ENCODE peak calls at places on chromosomes 5 and 9, in five cellular contexts. One of them, this sample, is unnamed.

GRCh38 chr5:68248896-68249295 is 33.3 kb downstream of the PIK3R1 start:
- DNase-seq in HepG2: no peak
- DNase-seq in uterus: no peak
- DNase-seq in body of pancreas: no peak
- DNase-seq in A549: no peak
- DNase-seq in this sample: no peak

GRCh38 chr9:727767-728166 is 113.7 kb upstream of the DMRT1 start:
- DNase-seq in HepG2: no peak
- DNase-seq in uterus: no peak
- DNase-seq in A549: no peak
- DNase-seq in body of pancreas: no peak
- DNase-seq in this sample: no peak

GRCh38 chr9:10062629-10063395 is 550.0 kb downstream of the PTPRD start:
- DNase-seq in body of pancreas: no peak
- DNase-seq in HepG2: no peak
- DNase-seq in uterus: no peak
- DNase-seq in A549: no peak
- DNase-seq in this sample: no peak

GRCh38 chr5:131679911-131680310 is 44.9 kb upstream of the RAPGEF6 start:
- DNase-seq in uterus: no peak
- DNase-seq in HepG2: no peak
- DNase-seq in A549: no peak
- DNase-seq in body of pancreas: no peak
- DNase-seq in this sample: no peak

GRCh38 chr9:97811534-97812246 is 41.3 kb upstream of the FOXE1 start:
- DNase-seq in HepG2: no peak
- DNase-seq in body of pancreas: no peak
- DNase-seq in A549: no peak
- DNase-seq in uterus: no peak
- DNase-seq in this sample: no peak

GRCh38 chr5:143148461-143149170 is 254.9 kb downstream of the NR3C1 start:
- DNase-seq in uterus: no peak
- DNase-seq in HepG2: no peak
- DNase-seq in body of pancreas: no peak
- DNase-seq in A549: no peak
- DNase-seq in this sample: no peak

GRCh38 chr9:21605489-21605931 is 123.4 kb upstream of the IFNE start:
- DNase-seq in uterus: no peak
- DNase-seq in body of pancreas: no peak
- DNase-seq in HepG2: no peak
- DNase-seq in A549: peak; percentile 38
- DNase-seq in this sample: no peak

GRCh38 chr5:127072861-127073846 is at the start of gene C5orf63:
- DNase-seq in uterus: peak; percentile 40
- DNase-seq in HepG2: peak; percentile 61
- DNase-seq in body of pancreas: peak; percentile 70
- DNase-seq in A549: peak; percentile 61
- DNase-seq in this sample: peak; percentile 65

GRCh38 chr9:105359899-105360298 is 87.9 kb upstream of the FSD1L start:
- DNase-seq in A549: no peak
- DNase-seq in body of pancreas: no peak
- DNase-seq in uterus: no peak
- DNase-seq in HepG2: no peak
- DNase-seq in this sample: no peak

GRCh38 chr9:16243798-16244197 is 626.7 kb downstream of the BNC2 start:
- DNase-seq in uterus: no peak
- DNase-seq in HepG2: no peak
- DNase-seq in body of pancreas: no peak
- DNase-seq in A549: no peak
- DNase-seq in this sample: no peak

DNA sequence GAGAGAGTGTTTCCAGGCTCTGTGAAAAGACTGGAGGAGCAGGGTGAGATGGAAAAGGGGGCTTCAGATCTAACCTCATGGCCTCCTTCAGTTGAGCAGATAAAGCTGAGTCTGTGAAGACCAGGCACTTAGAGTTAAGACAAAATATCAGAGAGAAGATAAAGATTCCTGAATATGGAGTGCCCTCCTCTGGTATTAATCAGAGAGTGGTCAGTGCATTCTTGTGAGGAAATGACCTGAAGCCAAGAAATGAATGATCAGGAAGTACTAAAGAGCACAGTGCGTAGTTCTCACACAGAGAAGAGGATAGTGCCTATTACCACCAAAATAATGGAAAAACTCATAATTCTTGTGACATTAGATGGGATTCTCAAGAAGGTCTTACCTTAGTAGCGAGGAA is 1417.0 kb upstream of the ACO1 start:
- DNase-seq in uterus: no peak
- DNase-seq in A549: no peak
- DNase-seq in body of pancreas: no peak
- DNase-seq in HepG2: no peak
- DNase-seq in this sample: no peak
- TF ChIP-seq CTCF in uterus: no peak
- TF ChIP-seq CTCF in A549: no peak
- TF ChIP-seq CTCF in body of pancreas: no peak
- TF ChIP-seq CTCF in HepG2: peak; percentile 21
- TF ChIP-seq CTCF in this sample: no peak

DNA sequence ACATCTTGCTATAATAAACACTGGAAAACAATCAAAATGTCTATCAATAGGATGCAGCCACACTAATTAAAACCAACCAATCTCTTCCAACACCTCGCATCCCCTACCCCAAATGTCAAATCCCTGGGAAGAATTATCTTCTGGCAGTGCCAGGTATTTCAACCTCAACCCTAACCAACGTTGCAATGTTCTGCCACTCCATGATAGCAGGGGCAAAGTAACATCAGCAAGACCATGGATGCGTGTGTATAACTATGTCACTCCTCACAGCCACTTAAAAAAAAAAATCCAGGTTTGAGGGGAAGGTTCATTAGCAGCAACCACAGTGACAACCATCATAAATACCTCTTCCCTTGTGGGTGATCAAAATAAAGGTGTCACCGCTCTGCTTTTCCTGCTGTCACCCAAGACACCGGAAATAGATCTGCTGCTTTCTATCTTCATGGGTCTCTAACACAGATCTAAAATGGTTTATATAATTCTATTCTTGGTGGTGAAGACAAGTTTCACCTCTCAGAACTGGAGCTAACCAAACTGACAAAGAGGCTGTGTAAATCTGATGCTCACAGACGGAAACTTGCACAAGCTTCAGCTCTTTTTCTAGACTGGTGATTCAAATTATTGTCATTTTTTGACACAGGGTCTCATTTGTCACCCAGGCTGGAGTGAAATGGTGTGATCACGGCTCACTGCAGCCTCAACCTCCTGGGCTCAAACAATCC is 9.9 kb downstream of the HSPA9 start:
- DNase-seq in body of pancreas: no peak
- DNase-seq in HepG2: no peak
- DNase-seq in A549: no peak
- DNase-seq in uterus: no peak
- DNase-seq in this sample: no peak
- TF ChIP-seq POLR2A in body of pancreas: no peak
- TF ChIP-seq POLR2A in HepG2: peak; percentile 12
- TF ChIP-seq POLR2A in A549: no peak
- TF ChIP-seq POLR2A in uterus: no peak
- TF ChIP-seq POLR2A in this sample: no peak

GRCh38 chr9:123091459-123091858 is 58.0 kb downstream of the GPR21 start:
- DNase-seq in uterus: no peak
- DNase-seq in body of pancreas: no peak
- DNase-seq in A549: no peak
- DNase-seq in HepG2: no peak
- DNase-seq in this sample: no peak

GRCh38 chr9:123089790-123090189 is 56.3 kb downstream of the GPR21 start:
- DNase-seq in A549: no peak
- DNase-seq in uterus: no peak
- DNase-seq in body of pancreas: no peak
- DNase-seq in HepG2: no peak
- DNase-seq in this sample: no peak

GRCh38 chr9:123090198-123090896 is 56.9 kb downstream of the GPR21 start:
- DNase-seq in A549: no peak
- DNase-seq in HepG2: no peak
- DNase-seq in body of pancreas: no peak
- DNase-seq in uterus: no peak
- DNase-seq in this sample: no peak

GRCh38 chr9:123090956-123091355 is 57.5 kb downstream of the GPR21 start:
- DNase-seq in body of pancreas: no peak
- DNase-seq in HepG2: no peak
- DNase-seq in A549: no peak
- DNase-seq in uterus: no peak
- DNase-seq in this sample: no peak

GRCh38 chr9:123093141-123093540 is 59.7 kb downstream of the GPR21 start:
- DNase-seq in uterus: no peak
- DNase-seq in HepG2: no peak
- DNase-seq in A549: no peak
- DNase-seq in body of pancreas: no peak
- DNase-seq in this sample: no peak
- H3K27ac ChIP-seq in uterus: no peak overlapping the region
- H3K27ac ChIP-seq in HepG2: no peak overlapping the region
- H3K27ac ChIP-seq in A549: no peak overlapping the region
- H3K27ac ChIP-seq in body of pancreas: no peak overlapping the region
- H3K27ac ChIP-seq in this sample: no peak overlapping the region

GRCh38 chr9:137185921-137186320 is 2.4 kb downstream of the ANAPC2 start:
- DNase-seq in body of pancreas: no peak
- DNase-seq in uterus: no peak
- DNase-seq in HepG2: no peak
- DNase-seq in A549: no peak
- DNase-seq in this sample: no peak
- TF ChIP-seq CTCF in body of pancreas: no peak
- TF ChIP-seq CTCF in uterus: no peak
- TF ChIP-seq CTCF in HepG2: no peak
- TF ChIP-seq CTCF in A549: no peak
- TF ChIP-seq CTCF in this sample: no peak

DNA sequence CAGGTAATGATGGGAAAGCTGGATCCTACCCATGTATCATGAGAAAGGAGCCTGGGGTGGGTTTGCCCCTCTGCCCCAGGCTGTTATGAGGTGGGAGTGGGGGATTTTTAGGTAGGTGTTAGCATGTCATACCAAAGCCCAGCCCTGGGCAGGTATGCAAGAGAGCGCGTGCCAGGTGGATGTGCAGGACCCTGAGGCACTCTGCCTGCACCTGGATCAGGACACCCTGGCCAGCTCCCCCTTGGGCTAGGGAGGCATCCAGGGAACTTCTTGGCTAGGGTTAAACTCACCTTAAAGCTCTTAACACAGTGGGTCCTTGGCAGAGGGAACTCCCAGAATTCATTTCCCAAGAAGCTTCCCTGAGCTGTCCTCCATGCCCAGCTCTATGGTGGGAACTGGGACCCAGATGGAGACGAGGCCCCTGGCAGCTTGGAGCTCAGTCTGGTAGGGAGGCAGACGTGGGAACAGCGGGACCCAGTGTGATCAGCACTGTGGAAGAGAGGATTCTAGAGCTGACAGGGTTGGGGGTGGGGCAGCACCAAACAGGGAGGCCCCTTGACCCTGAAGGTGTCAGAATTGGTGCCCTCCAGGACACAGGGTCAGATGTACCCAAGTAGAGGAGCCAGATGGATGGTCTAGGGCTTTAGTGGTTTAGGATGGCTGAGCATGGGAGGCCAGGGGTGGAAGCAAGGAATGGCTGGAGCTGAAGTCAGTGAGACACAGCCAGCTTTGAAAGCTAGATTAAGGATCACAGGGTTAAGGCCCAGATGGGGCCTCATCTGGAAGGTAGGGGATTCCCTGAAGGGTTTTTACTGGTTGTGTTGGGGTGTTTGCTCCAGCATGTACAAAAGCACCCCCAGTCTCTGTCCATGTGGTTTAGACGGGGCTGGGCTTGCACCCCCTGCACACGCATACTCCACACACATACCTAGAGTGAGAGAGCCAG is 2.2 kb upstream of the PRR7 start:
- DNase-seq in A549: no peak
- DNase-seq in body of pancreas: no peak
- DNase-seq in HepG2: no peak
- DNase-seq in uterus: no peak
- DNase-seq in this sample: no peak
- TF ChIP-seq POLR2A in A549: no peak
- TF ChIP-seq POLR2A in body of pancreas: no peak
- TF ChIP-seq POLR2A in HepG2: no peak
- TF ChIP-seq POLR2A in uterus: no peak
- TF ChIP-seq POLR2A in this sample: no peak

GRCh38 chr5:124995451-124995850 is 249.0 kb upstream of the ZNF608 start:
- DNase-seq in body of pancreas: no peak
- DNase-seq in HepG2: no peak
- DNase-seq in A549: no peak
- DNase-seq in uterus: no peak
- DNase-seq in this sample: no peak
- H3K27ac ChIP-seq in body of pancreas: no peak overlapping the region
- H3K27ac ChIP-seq in HepG2: no peak overlapping the region
- H3K27ac ChIP-seq in A549: no peak overlapping the region
- H3K27ac ChIP-seq in uterus: no peak overlapping the region
- H3K27ac ChIP-seq in this sample: no peak overlapping the region

DNA sequence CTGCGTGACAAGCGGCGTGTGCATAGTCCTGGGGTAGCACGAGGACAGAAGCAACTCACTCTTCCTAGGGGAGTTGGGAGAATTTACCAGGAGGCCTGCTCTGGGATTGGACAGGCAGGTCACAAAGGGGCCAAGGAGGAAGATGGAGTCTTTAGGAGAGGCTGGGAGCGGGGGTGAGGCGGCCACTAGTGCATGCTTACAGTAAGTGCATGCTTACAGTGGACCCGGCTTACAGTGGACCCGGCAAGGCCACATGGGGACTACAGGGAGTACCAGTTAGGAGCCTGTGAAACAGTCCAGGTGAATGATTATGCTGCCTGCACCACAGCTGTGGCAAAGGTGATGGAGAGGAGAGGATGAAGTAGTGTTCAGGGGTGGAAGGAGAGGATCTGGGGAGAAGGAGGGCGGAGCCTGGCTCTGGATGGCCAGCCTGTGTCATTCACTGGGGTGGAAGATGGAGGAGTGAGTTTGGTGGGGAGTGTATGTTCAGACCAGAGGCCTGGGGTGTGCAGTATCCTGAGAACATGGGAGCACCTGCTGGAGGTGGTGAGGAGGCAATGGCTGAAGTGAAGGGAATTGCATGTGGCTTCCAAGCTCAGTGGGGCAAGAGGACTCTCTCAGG is 78.7 kb downstream of the CRB2 start:
- DNase-seq in HepG2: peak; percentile 12
- DNase-seq in body of pancreas: no peak
- DNase-seq in A549: peak; percentile 60
- DNase-seq in uterus: no peak
- DNase-seq in this sample: no peak
- TF ChIP-seq CTCF in HepG2: peak; percentile 46
- TF ChIP-seq CTCF in body of pancreas: no peak
- TF ChIP-seq CTCF in A549: no peak
- TF ChIP-seq CTCF in uterus: no peak
- TF ChIP-seq CTCF in this sample: no peak

This sample was measured in Peyer's patch.